ENCODE peak calls at places on chromosome X, in four cellular contexts. R is HepG2, I is H1, N is GM12878. J is an unnamed sample.

GRCh38 chrX:46929439-46930018 is 17.3 kb downstream of the JADE3 start:
- DNase-seq in R (no peak), N (no peak), I (no peak), J (no peak)

GRCh38 chrX:45852884-45853283 is 652.2 kb upstream of the DIPK2B start:
- DNase-seq in R (no peak), I (no peak), N (no peak), J (no peak)

GRCh38 chrX:37787353-37787869 is 7.6 kb downstream of the CYBB start:
- DNase-seq in N (no peak), R (no peak), I (no peak), J (no peak)

GRCh38 chrX:103442536-103442901 is 66.2 kb downstream of the BEX3 start:
- DNase-seq in N (no peak), I (no peak), R (no peak), J (no peak)

GRCh38 chrX:50799531-50799961 is 14.4 kb downstream of the SHROOM4 start:
- DNase-seq in R (no peak), N (no peak), I (no peak), J (no peak)

GRCh38 chrX:34487364-34487763 is 169.7 kb downstream of the TMEM47 start:
- DNase-seq in I (no peak), R (no peak), N (no peak), J (no peak)

GRCh38 chrX:33138677-33139249 is 72.6 kb downstream of the DMD start:
- DNase-seq in N (no peak), I (no peak), R (no peak), J (no peak)

GRCh38 chrX:121322159-121322558 is 274.7 kb downstream of the GLUD2 start:
- DNase-seq in N (no peak), R (no peak), I (no peak), J (no peak)

GRCh38 chrX:19776753-19777152 is 110.6 kb downstream of the SH3KBP1 start:
- DNase-seq in I (no peak), N (no peak), R (no peak), J (no peak)

GRCh38 chrX:148530464-148531077 is 30.2 kb downstream of the AFF2 start:
- DNase-seq in N (no peak), R (no peak), I (no peak), J (no peak)

GRCh38 chrX:107205770-107206696 is at the start of the genes DNAAF6 and NUP62CL:
- DNase-seq in N (peak), R (peak), I (peak), J (peak)

GRCh38 chrX:23118890-23119527 is 119.2 kb downstream of the DDX53 start:
- DNase-seq in I (no peak), R (no peak), N (no peak), J (no peak)

GRCh38 chrX:84865113-84865512 is 138.6 kb upstream of the APOOL start:
- DNase-seq in N (no peak), R (no peak), I (no peak), J (no peak)
- TF ChIP-seq SP1 in N (no peak), R (no peak), I (no peak), J (no peak)

GRCh38 chrX:70998402-70999027 is 67.6 kb upstream of the SLC7A3 start:
- DNase-seq in R (peak), N (no peak), I (no peak), J (no peak)
- TF ChIP-seq SUZ12 in R (no peak), N (no peak), I (no peak), J (no peak)

GRCh38 chrX:113644426-113644825 is 803.8 kb upstream of the AMOT start:
- DNase-seq in N (no peak), R (no peak), I (no peak), J (no peak)
- TF ChIP-seq SP1 in N (no peak), R (no peak), I (no peak), J (no peak)

GRCh38 chrX:155027509-155028066 is 944 bp downstream of the FUNDC2 start:
- DNase-seq in I (no peak), N (no peak), R (peak), J (peak)
- TF ChIP-seq SUZ12 in I (no peak), N (no peak), R (no peak), J (no peak)

GRCh38 chrX:151982217-151982616 is 7.7 kb upstream of the GABRE start:
- DNase-seq in I (no peak), N (no peak), R (peak), J (no peak)
- TF ChIP-seq SP1 in I (no peak), N (no peak), R (no peak), J (no peak)

DNA sequence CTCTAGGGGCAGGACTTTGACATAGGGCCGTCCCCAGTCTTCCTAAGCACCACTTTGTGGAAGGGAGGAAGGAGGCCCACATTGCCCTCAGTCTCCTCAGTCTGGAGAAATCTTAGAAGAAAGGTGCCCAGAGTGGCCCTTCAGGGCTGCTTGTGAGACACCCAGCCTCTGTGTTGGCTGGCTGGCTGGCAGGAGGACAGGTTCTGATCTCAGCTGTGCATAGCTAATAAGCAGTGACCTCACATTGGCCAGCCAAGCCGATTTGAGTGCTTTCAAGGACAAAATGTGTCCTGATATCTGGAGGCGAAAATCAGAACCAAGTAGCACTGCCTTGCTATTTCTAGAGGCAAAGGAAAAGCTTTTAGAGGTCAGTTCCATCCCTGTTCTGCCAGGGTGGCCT is 211.5 kb downstream of the BCOR start:
- DNase-seq in R (no peak), I (no peak), N (no peak), J (no peak)
- TF ChIP-seq SUZ12 in R (no peak), I (no peak), N (no peak), J (no peak)

GRCh38 chrX:24768556-24768955 is 74.8 kb downstream of the POLA1 start:
- DNase-seq in I (no peak), R (no peak), N (no peak), J (no peak)

GRCh38 chrX:24763989-24764388 is 70.3 kb downstream of the POLA1 start:
- DNase-seq in I (no peak), N (no peak), R (no peak), J (no peak)

GRCh38 chrX:24767557-24767956 is 73.8 kb downstream of the POLA1 start:
- DNase-seq in R (no peak), N (no peak), I (no peak), J (no peak)
- TF ChIP-seq SP1 in R (no peak), N (no peak), I (no peak), J (no peak)

GRCh38 chrX:38886112-38886511 is 84.9 kb downstream of the MID1IP1 start:
- DNase-seq in N (no peak), R (no peak), I (no peak), J (no peak)

GRCh38 chrX:38881727-38882126 is 80.5 kb downstream of the MID1IP1 start:
- DNase-seq in I (no peak), R (no peak), N (peak), J (no peak)

GRCh38 chrX:38881066-38881465 is 79.8 kb downstream of the MID1IP1 start:
- DNase-seq in N (no peak), R (no peak), I (no peak), J (no peak)

GRCh38 chrX:38880460-38880859 is 79.2 kb downstream of the MID1IP1 start:
- DNase-seq in I (no peak), N (no peak), R (peak), J (no peak)

DNA sequence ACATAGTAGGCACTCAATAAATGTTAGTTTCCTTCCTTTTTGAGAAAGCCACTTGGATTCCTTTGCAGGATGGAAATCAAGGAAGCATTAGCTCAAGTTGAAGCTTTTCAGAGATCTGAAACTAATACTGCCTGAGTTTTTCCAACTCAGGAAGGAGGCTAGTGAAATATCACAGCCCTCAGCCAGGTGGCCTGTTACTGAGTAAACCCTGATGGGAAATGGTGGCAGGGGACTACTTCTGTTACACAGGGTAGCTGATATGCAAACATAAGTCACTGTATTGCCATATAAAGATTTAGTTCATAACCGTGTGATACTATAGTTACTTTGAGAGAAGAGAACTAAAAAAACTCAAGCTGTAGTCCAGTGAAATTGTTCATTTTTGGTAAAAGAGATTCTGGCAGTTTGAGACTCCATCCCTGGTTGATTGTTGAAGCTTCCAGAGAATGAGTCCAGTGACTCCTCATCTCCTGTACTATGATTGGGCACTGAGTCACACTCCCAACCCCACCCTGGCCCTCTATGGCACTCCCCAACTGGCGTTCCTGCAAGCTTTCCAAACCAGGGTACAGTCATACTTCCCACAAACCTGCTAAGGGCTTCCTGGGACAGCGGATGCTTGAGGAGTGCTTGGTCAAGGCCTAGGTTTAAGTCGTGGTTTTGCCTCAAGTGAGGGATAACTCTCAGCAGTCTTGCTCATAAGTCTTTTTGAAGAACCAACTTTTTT is 81.8 kb downstream of the MID1IP1 start:
- DNase-seq in R (no peak), I (no peak), N (no peak), J (no peak)
- TF ChIP-seq SUZ12 in R (no peak), I (no peak), N (no peak), J (no peak)

DNA sequence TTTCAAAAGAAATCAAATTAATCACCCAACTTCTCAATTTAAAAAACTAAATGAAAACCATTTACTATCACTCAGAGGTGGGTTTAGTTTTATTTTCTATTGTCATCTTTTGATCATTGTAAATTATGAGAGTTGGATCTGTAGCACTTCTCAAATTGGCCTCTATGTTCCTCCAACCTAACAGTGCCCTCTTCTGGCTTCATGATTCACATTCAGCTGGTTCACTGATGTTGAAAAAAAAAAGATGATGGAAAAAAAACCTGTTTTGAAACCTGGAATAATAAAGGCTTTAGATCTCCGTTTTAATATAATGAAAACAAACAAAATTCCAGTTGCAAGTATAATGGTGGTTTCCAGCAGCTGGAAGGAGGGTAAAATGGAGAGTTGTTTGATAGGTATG is 2.4 kb upstream of the NBDY start:
- DNase-seq in R (peak), N (no peak), I (no peak), J (peak)
- TF ChIP-seq SP1 in R (no peak), N (no peak), I (no peak), J (no peak)

GRCh38 chrX:63508668-63509067 is 157.5 kb upstream of the SPIN4 start:
- DNase-seq in N (no peak), I (no peak), R (no peak), J (no peak)

GRCh38 chrX:63511361-63511760 is 160.2 kb upstream of the SPIN4 start:
- DNase-seq in N (no peak), I (no peak), R (no peak), J (no peak)

GRCh38 chrX:63503541-63503940 is 152.4 kb upstream of the SPIN4 start:
- DNase-seq in I (no peak), R (no peak), N (no peak), J (no peak)

DNA sequence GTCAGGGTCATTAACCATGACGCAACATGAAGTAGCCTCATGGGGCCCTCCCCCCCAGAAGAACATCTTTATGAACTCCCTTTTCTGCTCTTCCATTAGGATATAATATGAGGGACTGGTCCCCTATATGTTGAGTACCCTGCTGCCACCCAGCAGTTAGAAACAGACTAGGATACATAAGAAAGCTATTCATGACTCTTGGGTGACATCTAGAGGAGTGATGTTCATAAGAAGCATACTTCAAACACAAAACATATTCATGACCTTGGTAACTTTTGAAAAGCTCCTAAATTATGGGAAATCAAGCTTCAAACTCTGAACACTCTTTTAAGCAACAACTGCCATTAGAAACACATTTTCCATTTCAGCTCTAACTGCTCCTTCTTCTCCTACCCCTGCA is 155.2 kb upstream of the SPIN4 start:
- DNase-seq in I (no peak), R (peak), N (no peak), J (peak)
- TF ChIP-seq SUZ12 in I (no peak), R (no peak), N (no peak), J (no peak)